ENCODE peak calls at places on chromosomes 7 and 10, in six cellular contexts. One of them, this sample, is unnamed.

GRCh38 chr7:101904019-101904418 is 86.6 kb downstream of the CUX1 start:
- ATAC-seq in A549: no peak
- ATAC-seq in HepG2: no peak
- ATAC-seq in upper lobe of left lung: no peak
- ATAC-seq in K562: no peak
- ATAC-seq in GM12878: no peak
- ATAC-seq in this sample: no peak

GRCh38 chr7:99498546-99498944 is 1.5 kb downstream of the ZNF394 start:
- ATAC-seq in A549: no peak
- ATAC-seq in K562: peak; percentile 57
- ATAC-seq in HepG2: peak; percentile 28
- ATAC-seq in upper lobe of left lung: no peak
- ATAC-seq in GM12878: no peak
- ATAC-seq in this sample: no peak

GRCh38 chr10:97921581-97922377 is 72.1 kb downstream of the GOLGA7B start:
- ATAC-seq in HepG2: no peak
- ATAC-seq in K562: no peak
- ATAC-seq in GM12878: no peak
- ATAC-seq in upper lobe of left lung: no peak
- ATAC-seq in A549: peak; percentile 32
- ATAC-seq in this sample: no peak

GRCh38 chr7:123637203-123637602 is 18.5 kb upstream of the LMOD2 start:
- ATAC-seq in upper lobe of left lung: no peak
- ATAC-seq in K562: peak; percentile 60
- ATAC-seq in A549: peak; percentile 54
- ATAC-seq in GM12878: no peak
- ATAC-seq in HepG2: no peak
- ATAC-seq in this sample: no peak

GRCh38 chr10:70903262-70903921 is 15.0 kb upstream of the PCBD1 start:
- ATAC-seq in K562: peak; percentile 80
- ATAC-seq in GM12878: peak; percentile 64
- ATAC-seq in upper lobe of left lung: peak; percentile 60
- ATAC-seq in A549: peak; percentile 77
- ATAC-seq in HepG2: peak; percentile 75
- ATAC-seq in this sample: peak; percentile 66

GRCh38 chr10:127577376-127577775 is 28.3 kb downstream of the NPS start:
- ATAC-seq in HepG2: no peak
- ATAC-seq in K562: no peak
- ATAC-seq in GM12878: no peak
- ATAC-seq in upper lobe of left lung: no peak
- ATAC-seq in A549: no peak
- ATAC-seq in this sample: no peak

GRCh38 chr7:80439894-80440811 is 71.7 kb downstream of the GNAT3 start:
- ATAC-seq in A549: no peak
- ATAC-seq in GM12878: no peak
- ATAC-seq in HepG2: no peak
- ATAC-seq in upper lobe of left lung: no peak
- ATAC-seq in K562: no peak
- ATAC-seq in this sample: peak; percentile 28

GRCh38 chr7:101137651-101138148 is 10.8 kb downstream of the SERPINE1 start:
- ATAC-seq in upper lobe of left lung: peak; percentile 8
- ATAC-seq in A549: peak; percentile 5
- ATAC-seq in K562: no peak
- ATAC-seq in GM12878: peak; percentile 16
- ATAC-seq in HepG2: peak; percentile 24
- ATAC-seq in this sample: no peak

GRCh38 chr7:77923419-77923818 is 124.8 kb downstream of the PHTF2 start:
- ATAC-seq in K562: no peak
- ATAC-seq in A549: no peak
- ATAC-seq in upper lobe of left lung: no peak
- ATAC-seq in GM12878: no peak
- ATAC-seq in HepG2: no peak
- ATAC-seq in this sample: no peak

GRCh38 chr10:79430506-79430905 is 14.9 kb downstream of the ZCCHC24 start:
- ATAC-seq in GM12878: no peak
- ATAC-seq in A549: no peak
- ATAC-seq in K562: no peak
- ATAC-seq in HepG2: peak; percentile 14
- ATAC-seq in upper lobe of left lung: no peak
- ATAC-seq in this sample: no peak

GRCh38 chr7:7702826-7703225 is 15.6 kb downstream of the RPA3 start:
- ATAC-seq in HepG2: no peak
- ATAC-seq in A549: no peak
- ATAC-seq in K562: no peak
- ATAC-seq in GM12878: no peak
- ATAC-seq in upper lobe of left lung: no peak
- ATAC-seq in this sample: no peak

GRCh38 chr7:69232445-69233376 is 365.6 kb upstream of the AUTS2 start:
- ATAC-seq in GM12878: no peak
- ATAC-seq in upper lobe of left lung: no peak
- ATAC-seq in HepG2: peak; percentile 38
- ATAC-seq in K562: no peak
- ATAC-seq in A549: no peak
- ATAC-seq in this sample: no peak

GRCh38 chr7:69237541-69237940 is 360.7 kb upstream of the AUTS2 start:
- ATAC-seq in GM12878: no peak
- ATAC-seq in A549: no peak
- ATAC-seq in K562: no peak
- ATAC-seq in HepG2: no peak
- ATAC-seq in upper lobe of left lung: no peak
- ATAC-seq in this sample: no peak
- H3K27ac ChIP-seq in GM12878: no peak overlapping the region
- H3K27ac ChIP-seq in A549: no peak overlapping the region
- H3K27ac ChIP-seq in K562: no peak overlapping the region
- H3K27ac ChIP-seq in HepG2: no peak overlapping the region
- H3K27ac ChIP-seq in upper lobe of left lung: no peak overlapping the region
- H3K27ac ChIP-seq in this sample: no peak overlapping the region

GRCh38 chr7:55254596-55255500 is 110.3 kb upstream of the LANCL2 start:
- ATAC-seq in K562: peak; percentile 93
- ATAC-seq in GM12878: peak; percentile 91
- ATAC-seq in HepG2: peak; percentile 94
- ATAC-seq in A549: peak; percentile 95
- ATAC-seq in upper lobe of left lung: peak; percentile 93
- ATAC-seq in this sample: peak; percentile 94
- TF ChIP-seq EP300 in K562: no peak
- TF ChIP-seq EP300 in GM12878: no peak
- TF ChIP-seq EP300 in HepG2: no peak
- TF ChIP-seq EP300 in A549: no peak
- TF ChIP-seq EP300 in upper lobe of left lung: no peak
- TF ChIP-seq EP300 in this sample: no peak

DNA sequence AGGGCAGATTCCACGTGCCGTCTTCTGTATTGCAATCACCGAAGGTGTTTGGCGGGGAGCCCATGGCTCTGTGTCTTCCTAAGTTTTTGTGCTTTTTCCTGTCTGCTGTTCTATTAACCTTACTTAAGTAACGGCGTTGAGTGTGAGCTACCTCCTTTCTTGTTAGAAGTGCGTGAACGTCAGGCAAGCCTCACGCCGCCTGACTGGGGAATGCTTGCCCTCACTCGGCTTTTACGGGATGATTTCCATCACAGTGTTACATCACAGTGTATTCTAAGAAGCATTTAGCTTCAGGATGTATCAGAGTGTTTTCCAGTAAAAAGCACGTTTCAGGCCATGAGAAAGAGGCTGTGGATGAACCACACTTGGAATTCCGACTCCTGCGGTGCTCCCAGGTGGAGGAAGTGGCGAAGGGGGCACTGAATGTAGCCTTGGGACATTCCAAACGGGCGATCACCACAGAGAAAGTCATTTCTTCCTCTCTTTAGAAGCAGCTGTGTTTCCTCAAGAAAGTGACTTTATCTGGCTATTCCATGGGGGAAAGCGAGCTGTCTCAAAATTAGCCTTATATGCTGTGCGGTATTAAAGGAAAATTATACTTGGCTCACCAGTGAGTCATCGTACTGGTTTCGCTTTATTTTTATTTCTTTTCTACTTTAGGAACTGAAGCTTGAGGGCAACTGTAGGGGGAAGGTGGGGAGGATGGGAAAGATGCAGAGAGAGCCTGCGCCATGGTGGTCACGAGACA is 290.7 kb downstream of the KLF6 start:
- ATAC-seq in upper lobe of left lung: peak; percentile 55
- ATAC-seq in A549: no peak
- ATAC-seq in HepG2: no peak
- ATAC-seq in GM12878: no peak
- ATAC-seq in K562: no peak
- ATAC-seq in this sample: peak; percentile 73
- H3K4me3 ChIP-seq in upper lobe of left lung: no peak overlapping the region
- H3K4me3 ChIP-seq in A549: no peak overlapping the region
- H3K4me3 ChIP-seq in HepG2: no peak overlapping the region
- H3K4me3 ChIP-seq in GM12878: no peak overlapping the region
- H3K4me3 ChIP-seq in K562: no peak overlapping the region
- H3K4me3 ChIP-seq in this sample: peak overlapping the region; percentile 9

DNA sequence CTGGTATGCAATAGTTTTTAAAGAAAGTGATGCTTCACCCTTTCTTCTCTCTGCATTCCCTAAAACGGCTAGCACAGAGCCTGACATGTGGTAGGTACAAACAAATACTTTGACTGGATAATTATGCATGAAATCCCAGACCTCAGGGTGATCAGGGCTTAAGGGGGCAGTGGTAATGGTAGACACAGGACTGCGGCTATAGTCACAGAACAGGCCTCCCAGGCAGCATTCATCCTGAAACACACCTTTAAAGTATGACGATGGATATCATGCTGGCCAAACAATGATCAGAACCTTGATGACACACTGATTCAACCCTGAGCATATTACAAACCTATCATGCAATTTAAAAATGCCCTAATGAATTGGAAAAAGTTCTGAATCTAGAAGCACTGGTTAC is 110.8 kb downstream of the PIP4K2A start:
- ATAC-seq in upper lobe of left lung: no peak
- ATAC-seq in HepG2: no peak
- ATAC-seq in A549: no peak
- ATAC-seq in GM12878: no peak
- ATAC-seq in K562: no peak
- ATAC-seq in this sample: no peak
- H3K27ac ChIP-seq in upper lobe of left lung: no peak overlapping the region
- H3K27ac ChIP-seq in HepG2: no peak overlapping the region
- H3K27ac ChIP-seq in A549: no peak overlapping the region
- H3K27ac ChIP-seq in GM12878: no peak overlapping the region
- H3K27ac ChIP-seq in K562: no peak overlapping the region
- H3K27ac ChIP-seq in this sample: no peak overlapping the region

DNA sequence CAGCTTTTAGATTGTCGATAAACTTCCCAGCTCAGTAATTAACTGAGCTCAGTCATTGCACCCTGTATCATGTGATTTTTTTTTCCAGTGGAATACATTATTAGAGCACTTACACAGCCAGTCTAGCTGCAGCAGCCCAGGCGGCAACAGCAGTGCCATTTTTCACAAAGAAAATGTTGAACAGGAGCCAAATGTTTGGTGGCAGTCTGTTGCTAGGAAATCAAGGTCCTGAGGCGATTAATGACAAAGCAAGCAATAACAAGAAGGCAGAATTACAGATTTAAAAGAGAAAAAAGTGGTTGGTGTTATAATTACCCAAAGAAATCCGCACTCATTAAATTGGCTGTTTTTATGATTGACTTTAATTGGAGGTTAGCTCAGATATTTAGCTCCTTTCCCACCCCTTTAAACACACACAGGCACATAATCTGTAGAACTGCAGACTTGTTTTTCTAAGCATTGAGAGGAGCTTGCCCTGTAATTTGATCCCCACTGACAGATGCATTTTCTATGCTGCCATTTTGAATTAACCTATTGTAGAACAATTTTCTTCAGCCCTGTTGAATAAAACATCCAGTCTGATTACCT is 267.4 kb downstream of the ADK start:
- ATAC-seq in HepG2: no peak
- ATAC-seq in A549: no peak
- ATAC-seq in GM12878: no peak
- ATAC-seq in upper lobe of left lung: no peak
- ATAC-seq in K562: peak; percentile 86
- ATAC-seq in this sample: no peak
- TF ChIP-seq EP300 in HepG2: no peak
- TF ChIP-seq EP300 in A549: no peak
- TF ChIP-seq EP300 in GM12878: no peak
- TF ChIP-seq EP300 in upper lobe of left lung: no peak
- TF ChIP-seq EP300 in K562: no peak
- TF ChIP-seq EP300 in this sample: no peak

GRCh38 chr7:18755793-18756192 is 260.2 kb downstream of the HDAC9 start:
- ATAC-seq in GM12878: no peak
- ATAC-seq in A549: no peak
- ATAC-seq in K562: no peak
- ATAC-seq in HepG2: no peak
- ATAC-seq in upper lobe of left lung: no peak
- ATAC-seq in this sample: no peak

GRCh38 chr7:18756378-18757050 is 261.0 kb downstream of the HDAC9 start:
- ATAC-seq in upper lobe of left lung: no peak
- ATAC-seq in HepG2: no peak
- ATAC-seq in K562: no peak
- ATAC-seq in GM12878: no peak
- ATAC-seq in A549: no peak
- ATAC-seq in this sample: no peak

GRCh38 chr7:18760046-18760445 is 264.5 kb downstream of the HDAC9 start:
- ATAC-seq in upper lobe of left lung: no peak
- ATAC-seq in GM12878: no peak
- ATAC-seq in HepG2: no peak
- ATAC-seq in K562: no peak
- ATAC-seq in A549: no peak
- ATAC-seq in this sample: no peak

GRCh38 chr7:18753972-18754610 is 258.5 kb downstream of the HDAC9 start:
- ATAC-seq in K562: no peak
- ATAC-seq in HepG2: no peak
- ATAC-seq in A549: no peak
- ATAC-seq in GM12878: no peak
- ATAC-seq in upper lobe of left lung: no peak
- ATAC-seq in this sample: no peak

GRCh38 chr7:18754766-18755165 is 259.2 kb downstream of the HDAC9 start:
- ATAC-seq in K562: no peak
- ATAC-seq in A549: no peak
- ATAC-seq in HepG2: no peak
- ATAC-seq in upper lobe of left lung: no peak
- ATAC-seq in GM12878: no peak
- ATAC-seq in this sample: no peak
- H3K4me3 ChIP-seq in K562: no peak overlapping the region
- H3K4me3 ChIP-seq in A549: no peak overlapping the region
- H3K4me3 ChIP-seq in HepG2: no peak overlapping the region
- H3K4me3 ChIP-seq in upper lobe of left lung: no peak overlapping the region
- H3K4me3 ChIP-seq in GM12878: no peak overlapping the region
- H3K4me3 ChIP-seq in this sample: no peak overlapping the region

GRCh38 chr7:151116603-151117002 is 30.3 kb downstream of the AGAP3 start:
- ATAC-seq in K562: no peak
- ATAC-seq in HepG2: no peak
- ATAC-seq in upper lobe of left lung: peak; percentile 16
- ATAC-seq in GM12878: no peak
- ATAC-seq in A549: no peak
- ATAC-seq in this sample: no peak

GRCh38 chr7:151115836-151116418 is 29.7 kb downstream of the AGAP3 start:
- ATAC-seq in HepG2: no peak
- ATAC-seq in upper lobe of left lung: peak; percentile 92
- ATAC-seq in K562: no peak
- ATAC-seq in A549: peak; percentile 2
- ATAC-seq in GM12878: no peak
- ATAC-seq in this sample: no peak

GRCh38 chr7:151113344-151114150 is 27.3 kb downstream of the AGAP3 start:
- ATAC-seq in GM12878: no peak
- ATAC-seq in A549: peak; percentile 78
- ATAC-seq in upper lobe of left lung: peak; percentile 80
- ATAC-seq in HepG2: no peak
- ATAC-seq in K562: peak; percentile 58
- ATAC-seq in this sample: no peak

GRCh38 chr7:151114151-151115090 is 28.1 kb downstream of the AGAP3 start:
- ATAC-seq in upper lobe of left lung: no peak
- ATAC-seq in GM12878: no peak
- ATAC-seq in K562: no peak
- ATAC-seq in HepG2: no peak
- ATAC-seq in A549: no peak
- ATAC-seq in this sample: peak; percentile 2

GRCh38 chr7:151115121-151115835 is 29.0 kb downstream of the AGAP3 start:
- ATAC-seq in GM12878: no peak
- ATAC-seq in upper lobe of left lung: no peak
- ATAC-seq in A549: no peak
- ATAC-seq in HepG2: no peak
- ATAC-seq in K562: no peak
- ATAC-seq in this sample: peak; percentile 56
- H3K27ac ChIP-seq in GM12878: no peak overlapping the region
- H3K27ac ChIP-seq in upper lobe of left lung: peak overlapping the region; percentile 70
- H3K27ac ChIP-seq in A549: peak overlapping the region; percentile 73
- H3K27ac ChIP-seq in HepG2: no peak overlapping the region
- H3K27ac ChIP-seq in K562: no peak overlapping the region
- H3K27ac ChIP-seq in this sample: no peak overlapping the region